ENCODE peak calls at places on chromosomes 4 and X, in four cellular contexts. E is GM12864, L is A673, N is astrocyte. F is an unnamed sample.

GRCh38 chrX:21975827-21976226 is 35.3 kb downstream of the SMS start:
- DNase-seq in E (no peak), L (peak), N (peak), F (no peak)

GRCh38 chrX:64536740-64537139 is 141.5 kb upstream of the MTMR8 start:
- DNase-seq in E (no peak), L (no peak), N (no peak), F (no peak)

GRCh38 chrX:96843566-96843965 is 40.1 kb upstream of the RPA4 start:
- DNase-seq in E (no peak), L (peak), N (no peak), F (no peak)

GRCh38 chr4:147599764-147600163 is 17.4 kb upstream of the TMEM184C start:
- DNase-seq in E (no peak), L (no peak), N (peak), F (no peak)

GRCh38 chr4:47271296-47271695 is 192.2 kb downstream of the COMMD8 start:
- DNase-seq in E (no peak), L (no peak), N (no peak), F (no peak)

GRCh38 chr4:2059034-2059725 is at the start of gene NAT8L:
- DNase-seq in E (no peak), L (peak), N (no peak), F (no peak)

GRCh38 chrX:153984351-153985178 is 12.0 kb downstream of the TMEM187 start:
- DNase-seq in E (no peak), L (no peak), N (no peak), F (peak)

GRCh38 chr4:102324725-102325124 is 20.6 kb downstream of the SLC39A8 start:
- DNase-seq in E (no peak), L (peak), N (no peak), F (no peak)

GRCh38 chr4:9409793-9410192 is 34.4 kb upstream of the DEFB131A start:
- DNase-seq in E (no peak), L (no peak), N (no peak), F (no peak)

GRCh38 chr4:99847362-99847976 is 30.8 kb downstream of the DAPP1 start:
- DNase-seq in E (peak), L (no peak), N (no peak), F (peak)

GRCh38 chrX:15856580-15856979 is 2.0 kb upstream of the AP1S2 start:
- DNase-seq in E (no peak), L (no peak), N (no peak), F (no peak)

GRCh38 chr4:19213388-19213787 is 1038.3 kb upstream of the SLIT2 start:
- DNase-seq in E (no peak), L (peak), N (peak), F (no peak)

GRCh38 chrX:133215017-133215416 is 3.1 kb downstream of the TFDP3 start:
- DNase-seq in E (no peak), L (no peak), N (no peak), F (no peak)

GRCh38 chr4:168615294-168615693 is 118.4 kb downstream of the PALLD start:
- DNase-seq in E (no peak), L (peak), N (peak), F (no peak)

GRCh38 chrX:135520022-135520552 is 373 bp upstream of the INTS6L start:
- DNase-seq in E (no peak), L (peak), N (peak), F (no peak)

GRCh38 chr4:77804471-77804870 is 14.7 kb downstream of the CNOT6L start:
- DNase-seq in E (no peak), L (no peak), N (peak), F (no peak)

GRCh38 chrX:10685923-10686595 is 65.7 kb upstream of the MID1 start:
- DNase-seq in E (no peak), L (no peak), N (no peak), F (no peak)

GRCh38 chrX:78652971-78653822 is 5.9 kb downstream of the RTL3 start:
- DNase-seq in E (no peak), L (peak), N (peak), F (peak)

GRCh38 chr4:176393306-176394013 is 73.7 kb downstream of the SPCS3 start:
- DNase-seq in E (no peak), L (no peak), N (no peak), F (no peak)

GRCh38 chrX:40105791-40106676 is 8.3 kb upstream of the BCOR start:
- DNase-seq in E (no peak), L (peak), N (no peak), F (peak)

GRCh38 chrX:48890934-48891401 is 6.6 kb downstream of the TIMM17B start:
- DNase-seq in E (no peak), L (no peak), N (no peak), F (no peak)

DNA sequence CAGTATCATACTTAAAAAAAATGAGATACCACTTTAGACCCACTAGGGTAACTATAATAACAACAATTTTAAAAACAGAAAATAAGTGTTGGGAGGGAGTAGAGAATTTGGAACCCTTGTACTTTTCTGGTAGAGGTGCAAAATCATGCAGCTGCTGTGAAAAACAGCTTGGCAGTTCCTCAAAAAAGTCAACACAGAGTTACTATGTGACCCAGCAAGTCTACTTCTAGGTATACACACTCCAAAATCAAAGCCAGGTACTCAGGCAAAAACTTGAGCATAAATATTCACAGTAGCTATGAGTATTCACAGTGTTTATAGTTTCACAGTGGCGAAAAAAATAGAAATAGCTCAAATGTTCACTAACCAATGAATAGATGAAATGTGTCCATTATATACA is 11.6 kb upstream of the LHFPL1 start:
- DNase-seq in E (no peak), L (no peak), N (no peak), F (no peak)
- H3K4me3 ChIP-seq in E (no peak), L (no peak), N (no peak), F (no peak)

DNA sequence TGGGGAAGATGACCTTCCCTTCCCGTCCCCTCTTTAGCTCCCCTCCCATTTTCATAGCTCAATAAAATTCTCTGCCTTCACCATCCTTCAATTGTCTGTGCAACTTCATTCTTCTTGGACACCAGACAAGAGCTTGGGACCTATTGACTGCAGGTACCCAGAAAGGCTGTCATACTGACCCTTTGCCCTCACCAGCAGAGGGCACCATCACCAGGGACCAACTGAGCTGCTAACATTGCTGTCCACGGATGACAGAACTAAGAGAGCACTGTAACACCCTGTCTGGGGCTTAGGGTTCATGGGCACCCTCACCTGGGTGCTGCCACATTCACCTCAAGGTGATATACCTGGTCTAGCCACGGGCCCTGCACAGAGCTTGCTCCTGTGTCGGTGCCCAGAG is 141.3 kb upstream of the VCX3B start:
- DNase-seq in E (no peak), L (peak), N (no peak), F (no peak)
- TF ChIP-seq CTCF in E (peak), L (peak), N (no peak), F (peak)

GRCh38 chr4:74133786-74134499 is 24.0 kb upstream of the MTHFD2L start:
- DNase-seq in E (peak), L (peak), N (peak), F (no peak)
- H3K4me3 ChIP-seq in E (no peak), L (no peak), N (no peak), F (no peak)

GRCh38 chr4:126595643-126596042 is 1037.1 kb upstream of the INTU start:
- DNase-seq in E (no peak), L (no peak), N (peak), F (no peak)

GRCh38 chr4:126593626-126594025 is 1039.1 kb upstream of the INTU start:
- DNase-seq in E (no peak), L (no peak), N (no peak), F (no peak)

GRCh38 chr4:126591583-126591982 is 1041.2 kb upstream of the INTU start:
- DNase-seq in E (no peak), L (no peak), N (no peak), F (no peak)

DNA sequence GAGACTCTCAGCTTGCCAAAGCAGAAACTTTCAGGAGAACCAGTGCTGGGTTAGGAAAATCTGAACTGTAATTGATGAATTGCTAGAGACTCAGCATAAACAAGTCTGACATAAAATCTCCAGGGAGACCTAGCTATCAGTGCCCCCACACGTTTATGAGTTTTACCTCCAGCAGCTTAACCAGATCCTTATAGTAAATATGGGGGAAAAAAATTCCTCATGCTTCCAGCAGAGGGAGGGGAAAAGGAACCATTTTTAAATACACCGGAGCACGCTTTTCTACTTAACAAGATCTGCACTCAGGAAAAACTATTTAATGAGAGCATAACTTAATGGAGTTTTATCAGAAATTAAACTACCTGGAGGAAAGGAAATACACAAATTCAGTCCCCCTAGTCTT is 1040.7 kb upstream of the INTU start:
- DNase-seq in E (no peak), L (peak), N (no peak), F (no peak)
- TF ChIP-seq CTCF in E (no peak), L (peak), N (peak), F (no peak)

DNA sequence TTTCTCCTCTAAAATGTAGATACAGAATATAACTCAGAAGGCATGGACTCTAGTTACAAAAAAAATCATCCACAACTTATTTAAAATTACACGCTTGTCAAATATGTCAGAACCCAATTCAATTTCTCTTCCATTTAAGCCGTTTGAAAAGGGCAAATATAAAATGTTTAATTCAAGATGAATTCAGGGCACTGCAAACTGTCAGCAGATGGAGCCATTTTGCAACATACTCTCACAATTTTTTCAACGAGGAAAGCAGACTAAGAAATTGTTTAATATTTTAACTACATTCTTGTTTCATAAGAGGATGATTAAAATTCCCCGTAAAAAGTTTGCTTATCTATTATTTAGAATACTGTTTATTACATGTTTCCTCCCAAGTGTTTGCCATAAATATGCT is 321.3 kb upstream of the CPXCR1 start:
- DNase-seq in E (no peak), L (peak), N (no peak), F (no peak)
- H3K4me3 ChIP-seq in E (no peak), L (no peak), N (no peak), F (no peak)

DNA sequence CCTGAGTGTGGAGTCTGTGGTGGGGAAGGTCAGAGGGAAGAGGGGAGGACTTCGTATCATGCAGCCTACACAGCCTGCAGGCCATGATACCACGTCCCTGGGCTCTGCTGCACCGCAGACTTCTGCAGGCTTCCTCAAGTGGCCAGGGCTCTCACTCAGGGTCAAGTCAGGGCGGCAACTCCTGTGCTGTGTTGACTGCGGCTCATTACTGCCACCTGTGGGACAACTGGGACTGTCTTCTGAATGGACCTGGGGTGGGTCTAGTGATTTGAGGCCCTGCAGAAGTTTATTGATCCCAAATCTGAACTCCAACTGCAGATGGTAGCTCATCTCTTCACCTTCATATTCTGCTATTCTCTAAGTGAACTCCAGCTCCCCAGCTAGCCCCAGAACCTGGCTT is 167.1 kb downstream of the NSUN7 start:
- DNase-seq in E (no peak), L (peak), N (no peak), F (no peak)
- TF ChIP-seq CTCF in E (peak), L (peak), N (peak), F (peak)

DNA sequence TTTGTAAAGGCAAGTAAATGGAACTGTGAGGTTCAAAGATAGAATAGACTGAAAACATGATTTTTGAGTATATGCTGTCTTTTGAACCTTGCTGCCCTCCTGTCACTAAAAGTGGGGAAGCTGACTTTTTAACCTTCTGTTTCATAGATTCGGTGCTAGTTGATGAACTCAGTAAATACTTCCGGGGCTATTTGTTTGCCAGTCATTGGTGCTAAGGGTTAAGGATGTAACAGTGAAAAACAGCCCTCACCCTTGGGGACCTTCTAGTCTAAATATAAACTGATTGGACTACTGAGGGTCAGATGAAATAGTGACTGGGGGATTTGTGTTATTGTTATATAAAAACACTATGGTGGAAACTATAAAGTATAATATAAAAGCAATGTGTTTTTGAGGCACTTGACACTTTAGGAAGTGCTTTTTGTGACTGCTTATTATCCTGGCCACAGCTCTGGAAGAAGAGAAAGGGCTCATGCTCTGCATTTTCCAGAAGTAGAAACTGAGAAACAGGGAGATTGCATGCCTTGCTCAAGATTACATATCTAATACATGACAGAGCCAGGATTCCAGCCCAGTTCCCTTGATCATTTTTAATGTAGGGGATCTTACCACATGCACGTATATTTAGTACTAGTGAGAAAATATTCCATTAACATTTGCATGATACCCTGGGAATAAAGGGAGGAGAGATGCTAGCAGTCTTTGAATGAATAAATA is 3.9 kb downstream of the BST1 start:
- DNase-seq in E (no peak), L (no peak), N (no peak), F (no peak)
- H3K4me3 ChIP-seq in E (no peak), L (no peak), N (no peak), F (no peak)

DNA sequence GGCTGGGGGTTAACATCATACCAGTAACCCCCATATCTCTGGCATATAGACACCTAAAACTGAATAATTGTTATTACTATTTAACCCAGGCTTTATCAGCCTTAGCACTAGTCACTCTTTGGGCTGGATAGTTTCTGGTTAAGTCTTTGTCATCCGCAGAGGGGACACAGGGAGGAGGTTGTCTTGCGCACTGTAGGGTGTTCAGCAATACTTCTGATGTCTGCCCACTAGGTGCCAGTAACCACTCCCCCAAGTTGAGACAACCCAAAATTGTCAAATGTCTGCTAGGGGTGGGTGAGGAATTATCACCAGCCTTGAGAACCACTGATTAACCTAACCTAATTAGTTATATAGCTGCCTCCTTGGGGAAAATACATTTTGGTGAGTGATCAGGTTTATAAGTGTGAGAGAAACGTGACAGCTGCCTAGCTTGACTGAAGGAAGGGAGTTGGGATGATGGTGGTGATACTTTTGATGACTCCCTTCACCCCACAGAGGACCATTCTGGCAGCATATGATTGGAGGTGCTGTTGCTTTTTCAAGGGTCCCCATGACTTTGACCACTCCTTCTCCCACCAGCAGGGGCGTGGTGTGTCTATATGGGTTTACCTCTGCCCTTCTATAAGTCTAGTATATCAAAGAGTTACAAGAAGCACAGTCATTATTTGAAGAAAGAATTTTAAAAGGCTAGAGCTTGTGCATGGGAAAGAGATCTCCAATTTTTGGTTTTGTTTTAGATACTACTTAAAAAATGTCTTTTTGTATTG is 140.9 kb downstream of the STIM2 start:
- DNase-seq in E (no peak), L (no peak), N (no peak), F (no peak)
- TF ChIP-seq CTCF in E (peak), L (no peak), N (no peak), F (no peak)

DNA sequence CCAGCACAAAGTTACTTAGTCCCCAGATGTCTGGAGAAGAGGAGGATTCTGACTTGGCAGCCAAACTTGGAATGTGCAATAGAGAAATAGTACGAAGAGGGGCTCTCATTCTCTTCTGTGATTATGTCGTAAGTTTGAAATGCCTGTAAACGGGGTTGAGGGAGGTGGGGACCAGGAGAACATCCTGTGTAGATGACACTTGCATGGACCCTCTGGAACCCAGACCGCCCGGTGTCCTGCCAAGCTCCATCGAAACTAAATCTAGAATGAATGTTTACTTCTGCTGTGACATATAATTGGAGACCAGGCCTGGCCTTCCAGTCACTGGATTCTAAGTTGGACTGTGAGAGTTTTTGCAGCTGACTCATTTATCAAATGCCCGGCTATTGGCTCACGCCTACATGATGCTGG is 44.9 kb upstream of the MSANTD1 start:
- DNase-seq in E (no peak), L (no peak), N (peak), F (no peak)
- H3K4me3 ChIP-seq in E (no peak), L (no peak), N (no peak), F (no peak)

DNA sequence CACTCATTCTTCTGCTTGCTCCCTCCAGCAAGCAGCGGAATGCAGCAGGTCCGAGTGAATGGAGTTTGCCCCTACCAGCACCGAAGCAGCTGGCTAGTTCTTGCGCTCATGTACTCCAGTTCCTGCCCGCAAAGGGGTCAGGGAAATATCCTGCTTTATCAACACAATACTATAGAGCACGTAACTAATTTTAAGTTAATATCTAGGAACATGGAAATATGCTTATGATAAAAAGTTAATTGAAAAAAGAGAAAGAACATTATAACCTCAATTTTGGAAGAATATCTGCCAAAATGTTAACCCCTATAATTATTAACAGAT is 195.6 kb downstream of the SNCA start:
- DNase-seq in E (no peak), L (no peak), N (no peak), F (no peak)
- TF ChIP-seq CTCF in E (no peak), L (peak), N (no peak), F (no peak)

F was measured in GM06990.